ENCODE peak calls at places on chromosomes 7 and 10, in seven cellular contexts. One of them, this sample, is unnamed. For H3K9me3 and H3K4me1, the result is how much of the 10 kb centered on the place peaks cover.

GRCh38 chr10:73414230-73414981 is 548 bp upstream of the ANXA7 start:
- DNase-seq in thyroid gland: no peak
- DNase-seq in OCI-LY7: no peak
- DNase-seq in ascending aorta: no peak
- DNase-seq in ovary: no peak
- DNase-seq in cardiac muscle cell: no peak
- DNase-seq in A549: no peak
- DNase-seq in this sample: no peak

GRCh38 chr7:105776986-105777910 is 99.2 kb downstream of the ATXN7L1 start:
- DNase-seq in ovary: no peak
- DNase-seq in A549: peak
- DNase-seq in thyroid gland: no peak
- DNase-seq in cardiac muscle cell: no peak
- DNase-seq in ascending aorta: no peak
- DNase-seq in OCI-LY7: no peak
- DNase-seq in this sample: no peak

GRCh38 chr10:50625663-50626062 is 1.9 kb upstream of the SGMS1 start:
- DNase-seq in cardiac muscle cell: peak
- DNase-seq in A549: no peak
- DNase-seq in OCI-LY7: peak
- DNase-seq in thyroid gland: no peak
- DNase-seq in ovary: no peak
- DNase-seq in ascending aorta: no peak
- DNase-seq in this sample: no peak

GRCh38 chr7:51165337-51165736 is 151.3 kb downstream of the COBL start:
- DNase-seq in ascending aorta: no peak
- DNase-seq in A549: no peak
- DNase-seq in thyroid gland: no peak
- DNase-seq in ovary: no peak
- DNase-seq in cardiac muscle cell: no peak
- DNase-seq in OCI-LY7: no peak
- DNase-seq in this sample: no peak

GRCh38 chr7:78323118-78323517 is 524.5 kb downstream of the PHTF2 start:
- DNase-seq in A549: no peak
- DNase-seq in OCI-LY7: no peak
- DNase-seq in ascending aorta: no peak
- DNase-seq in cardiac muscle cell: no peak
- DNase-seq in ovary: no peak
- DNase-seq in thyroid gland: no peak
- DNase-seq in this sample: no peak

GRCh38 chr7:112880786-112881418 is 90.7 kb upstream of the TMEM168 start:
- DNase-seq in ovary: no peak
- DNase-seq in thyroid gland: no peak
- DNase-seq in OCI-LY7: no peak
- DNase-seq in cardiac muscle cell: no peak
- DNase-seq in A549: no peak
- DNase-seq in ascending aorta: no peak
- DNase-seq in this sample: no peak

GRCh38 chr10:100346765-100347567 is at the start of gene SCD:
- DNase-seq in thyroid gland: peak
- DNase-seq in ascending aorta: peak
- DNase-seq in cardiac muscle cell: peak
- DNase-seq in A549: peak
- DNase-seq in ovary: peak
- DNase-seq in OCI-LY7: peak
- DNase-seq in this sample: peak

GRCh38 chr7:93015193-93016084 is 102.3 kb downstream of the SAMD9 start:
- DNase-seq in OCI-LY7: no peak
- DNase-seq in ascending aorta: no peak
- DNase-seq in thyroid gland: no peak
- DNase-seq in A549: no peak
- DNase-seq in ovary: no peak
- DNase-seq in cardiac muscle cell: peak
- DNase-seq in this sample: no peak

GRCh38 chr10:97827778-97828291 is 21.8 kb upstream of the GOLGA7B start:
- DNase-seq in ascending aorta: no peak
- DNase-seq in cardiac muscle cell: no peak
- DNase-seq in OCI-LY7: no peak
- DNase-seq in thyroid gland: peak
- DNase-seq in A549: no peak
- DNase-seq in ovary: no peak
- DNase-seq in this sample: no peak

GRCh38 chr7:134371536-134371935 is 54.8 kb upstream of the SLC35B4 start:
- DNase-seq in ascending aorta: no peak
- DNase-seq in thyroid gland: no peak
- DNase-seq in cardiac muscle cell: no peak
- DNase-seq in OCI-LY7: no peak
- DNase-seq in A549: peak
- DNase-seq in ovary: no peak
- DNase-seq in this sample: no peak

GRCh38 chr7:99232082-99232770 is 24.3 kb upstream of the KPNA7 start:
- DNase-seq in cardiac muscle cell: no peak
- DNase-seq in ascending aorta: no peak
- DNase-seq in thyroid gland: no peak
- DNase-seq in A549: no peak
- DNase-seq in OCI-LY7: no peak
- DNase-seq in ovary: no peak
- DNase-seq in this sample: no peak

GRCh38 chr7:40673285-40673684 is 538.5 kb downstream of the SUGCT start:
- DNase-seq in A549: no peak
- DNase-seq in OCI-LY7: no peak
- DNase-seq in thyroid gland: no peak
- DNase-seq in cardiac muscle cell: peak
- DNase-seq in ascending aorta: no peak
- DNase-seq in ovary: no peak
- DNase-seq in this sample: peak

GRCh38 chr10:633279-634245 is 55.9 kb downstream of the DIP2C start:
- DNase-seq in ovary: peak
- DNase-seq in OCI-LY7: no peak
- DNase-seq in ascending aorta: no peak
- DNase-seq in A549: no peak
- DNase-seq in cardiac muscle cell: no peak
- DNase-seq in thyroid gland: peak
- DNase-seq in this sample: no peak

GRCh38 chr7:116780966-116781365 is 81.4 kb upstream of the CAPZA2 start:
- DNase-seq in ascending aorta: no peak
- DNase-seq in ovary: no peak
- DNase-seq in cardiac muscle cell: no peak
- DNase-seq in thyroid gland: peak
- DNase-seq in OCI-LY7: no peak
- DNase-seq in A549: no peak
- DNase-seq in this sample: no peak

GRCh38 chr7:2403718-2404648 is 572 bp downstream of the CHST12 start:
- DNase-seq in ascending aorta: peak
- DNase-seq in A549: no peak
- DNase-seq in OCI-LY7: peak
- DNase-seq in cardiac muscle cell: peak
- DNase-seq in thyroid gland: peak
- DNase-seq in ovary: peak
- DNase-seq in this sample: no peak

GRCh38 chr7:55192718-55193117 is 172.4 kb upstream of the LANCL2 start:
- DNase-seq in ascending aorta: peak
- DNase-seq in ovary: no peak
- DNase-seq in OCI-LY7: no peak
- DNase-seq in thyroid gland: no peak
- DNase-seq in A549: no peak
- DNase-seq in cardiac muscle cell: peak
- DNase-seq in this sample: no peak

GRCh38 chr10:121696854-121697253 is 98.6 kb upstream of the FGFR2 start:
- DNase-seq in thyroid gland: no peak
- DNase-seq in ascending aorta: no peak
- DNase-seq in OCI-LY7: peak
- DNase-seq in A549: peak
- DNase-seq in ovary: no peak
- DNase-seq in cardiac muscle cell: no peak
- DNase-seq in this sample: no peak

GRCh38 chr10:93085272-93085859 is 11.7 kb downstream of the CYP26A1 start:
- DNase-seq in cardiac muscle cell: no peak
- DNase-seq in ovary: no peak
- DNase-seq in A549: no peak
- DNase-seq in thyroid gland: no peak
- DNase-seq in ascending aorta: no peak
- DNase-seq in OCI-LY7: no peak
- DNase-seq in this sample: no peak

GRCh38 chr7:74707216-74707615 is 49.7 kb downstream of the GTF2I start:
- DNase-seq in A549: no peak
- DNase-seq in thyroid gland: no peak
- DNase-seq in OCI-LY7: no peak
- DNase-seq in ascending aorta: no peak
- DNase-seq in ovary: no peak
- DNase-seq in cardiac muscle cell: no peak
- DNase-seq in this sample: no peak

GRCh38 chr10:127186846-127187245 is 9.5 kb downstream of the INSYN2A start:
- DNase-seq in cardiac muscle cell: no peak
- DNase-seq in OCI-LY7: no peak
- DNase-seq in A549: no peak
- DNase-seq in ascending aorta: no peak
- DNase-seq in ovary: no peak
- DNase-seq in thyroid gland: no peak
- DNase-seq in this sample: no peak

GRCh38 chr10:31770307-31770902 is 158.2 kb downstream of the ARHGAP12 start:
- DNase-seq in ovary: no peak
- DNase-seq in A549: no peak
- DNase-seq in cardiac muscle cell: peak
- DNase-seq in OCI-LY7: peak
- DNase-seq in ascending aorta: peak
- DNase-seq in thyroid gland: peak
- DNase-seq in this sample: no peak

GRCh38 chr7:140625908-140626868 is 14.4 kb downstream of the DENND2A start:
- DNase-seq in ovary: peak
- DNase-seq in A549: peak
- DNase-seq in thyroid gland: peak
- DNase-seq in cardiac muscle cell: peak
- DNase-seq in ascending aorta: peak
- DNase-seq in OCI-LY7: no peak
- DNase-seq in this sample: no peak

GRCh38 chr7:143490719-143491306 is 13.1 kb downstream of the TAS2R41 start:
- DNase-seq in ovary: no peak
- DNase-seq in cardiac muscle cell: peak
- DNase-seq in ascending aorta: no peak
- DNase-seq in A549: peak
- DNase-seq in thyroid gland: peak
- DNase-seq in OCI-LY7: no peak
- DNase-seq in this sample: peak

GRCh38 chr7:37160656-37161055 is 288.0 kb downstream of the ELMO1 start:
- DNase-seq in cardiac muscle cell: no peak
- DNase-seq in OCI-LY7: no peak
- DNase-seq in thyroid gland: no peak
- DNase-seq in ovary: no peak
- DNase-seq in ascending aorta: no peak
- DNase-seq in A549: no peak
- DNase-seq in this sample: no peak

GRCh38 chr7:42175834-42176745 is 60.9 kb downstream of the GLI3 start:
- DNase-seq in A549: no peak
- DNase-seq in OCI-LY7: no peak
- DNase-seq in ascending aorta: no peak
- DNase-seq in ovary: no peak
- DNase-seq in thyroid gland: no peak
- DNase-seq in cardiac muscle cell: no peak
- DNase-seq in this sample: no peak

GRCh38 chr10:37639200-37639599 is 218.2 kb downstream of the ZNF248 start:
- DNase-seq in cardiac muscle cell: no peak
- DNase-seq in A549: no peak
- DNase-seq in ovary: no peak
- DNase-seq in ascending aorta: no peak
- DNase-seq in thyroid gland: no peak
- DNase-seq in OCI-LY7: no peak
- DNase-seq in this sample: no peak

GRCh38 chr10:111338035-111338434 is 261.2 kb downstream of the ADRA2A start:
- DNase-seq in ascending aorta: no peak
- DNase-seq in cardiac muscle cell: no peak
- DNase-seq in OCI-LY7: no peak
- DNase-seq in A549: no peak
- DNase-seq in thyroid gland: no peak
- DNase-seq in ovary: no peak
- DNase-seq in this sample: no peak

GRCh38 chr10:48801026-48801425 is 116.4 kb downstream of the WDFY4 start:
- DNase-seq in thyroid gland: no peak
- DNase-seq in ovary: no peak
- DNase-seq in A549: no peak
- DNase-seq in OCI-LY7: no peak
- DNase-seq in ascending aorta: no peak
- DNase-seq in cardiac muscle cell: no peak
- DNase-seq in this sample: no peak

GRCh38 chr10:70909326-70909935 is 21.1 kb upstream of the PCBD1 start:
- DNase-seq in A549: no peak
- DNase-seq in ovary: peak
- DNase-seq in thyroid gland: no peak
- DNase-seq in cardiac muscle cell: no peak
- DNase-seq in OCI-LY7: no peak
- DNase-seq in ascending aorta: no peak
- DNase-seq in this sample: no peak

GRCh38 chr7:101950450-101951119 is 133.2 kb downstream of the CUX1 start:
- DNase-seq in OCI-LY7: no peak
- DNase-seq in ovary: no peak
- DNase-seq in cardiac muscle cell: peak
- DNase-seq in thyroid gland: no peak
- DNase-seq in ascending aorta: no peak
- DNase-seq in A549: peak
- DNase-seq in this sample: no peak
- H3K27ac ChIP-seq in OCI-LY7: no peak
- H3K27ac ChIP-seq in ovary: no peak
- H3K27ac ChIP-seq in cardiac muscle cell: no peak
- H3K27ac ChIP-seq in thyroid gland: no peak
- H3K27ac ChIP-seq in ascending aorta: no peak
- H3K27ac ChIP-seq in A549: peak
- H3K27ac ChIP-seq in this sample: no peak

GRCh38 chr7:158083526-158084310 is 503.9 kb downstream of the PTPRN2 start:
- DNase-seq in ascending aorta: peak
- DNase-seq in A549: no peak
- DNase-seq in ovary: no peak
- DNase-seq in cardiac muscle cell: no peak
- DNase-seq in OCI-LY7: no peak
- DNase-seq in thyroid gland: no peak
- DNase-seq in this sample: no peak
- H3K9me3 ChIP-seq in ascending aorta: under half
- H3K9me3 ChIP-seq in A549: under half
- H3K9me3 ChIP-seq in ovary: under half
- H3K9me3 ChIP-seq in cardiac muscle cell: under half
- H3K9me3 ChIP-seq in OCI-LY7: under half
- H3K9me3 ChIP-seq in thyroid gland: under half
- H3K9me3 ChIP-seq in this sample: under half

GRCh38 chr10:124677871-124678565 is 66.2 kb downstream of the FAM53B start:
- DNase-seq in A549: no peak
- DNase-seq in ovary: no peak
- DNase-seq in ascending aorta: no peak
- DNase-seq in OCI-LY7: no peak
- DNase-seq in thyroid gland: peak
- DNase-seq in cardiac muscle cell: peak
- DNase-seq in this sample: no peak
- H3K4me1 ChIP-seq in A549: under half
- H3K4me1 ChIP-seq in ovary: under half
- H3K4me1 ChIP-seq in ascending aorta: under half
- H3K4me1 ChIP-seq in OCI-LY7: under half
- H3K4me1 ChIP-seq in thyroid gland: half or more
- H3K4me1 ChIP-seq in cardiac muscle cell: under half
- H3K4me1 ChIP-seq in this sample: under half

DNA sequence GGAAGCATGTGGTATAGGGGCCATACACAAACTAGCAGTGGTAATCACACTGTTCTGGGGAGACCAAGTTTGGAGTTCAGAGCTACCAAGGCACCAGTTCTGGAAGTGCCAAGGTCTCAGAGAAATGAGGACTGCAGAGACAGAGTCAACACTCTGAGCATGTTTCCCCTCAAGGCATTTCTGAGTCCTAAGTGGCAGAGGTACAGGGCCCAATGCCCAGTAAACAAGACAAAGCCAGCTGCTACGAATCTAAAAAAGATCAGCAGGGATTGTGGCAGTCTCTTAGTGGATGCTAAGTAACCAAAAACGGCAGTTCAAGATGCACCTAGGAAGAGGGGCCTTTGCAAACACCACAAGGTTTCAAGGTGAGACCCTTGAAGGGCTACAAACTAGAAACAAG is 271.9 kb downstream of the TNS3 start:
- DNase-seq in ovary: no peak
- DNase-seq in ascending aorta: peak
- DNase-seq in A549: no peak
- DNase-seq in OCI-LY7: no peak
- DNase-seq in cardiac muscle cell: no peak
- DNase-seq in thyroid gland: peak
- DNase-seq in this sample: no peak
- H3K27ac ChIP-seq in ovary: no peak
- H3K27ac ChIP-seq in ascending aorta: peak
- H3K27ac ChIP-seq in A549: no peak
- H3K27ac ChIP-seq in OCI-LY7: no peak
- H3K27ac ChIP-seq in cardiac muscle cell: no peak
- H3K27ac ChIP-seq in thyroid gland: peak
- H3K27ac ChIP-seq in this sample: no peak

This sample was measured in Panc1.